ENCODE peak calls at places on chromosomes 7 and 10, in five cellular contexts. One of them, this sample, is unnamed.

GRCh38 chr7:131623154-131623553 is 66.7 kb upstream of the PODXL start:
- DNase-seq in stomach: no peak
- DNase-seq in WTC11: no peak
- DNase-seq in MM.1S: no peak
- DNase-seq in cardiac muscle cell: no peak
- DNase-seq in this sample: no peak

GRCh38 chr10:50291261-50291850 is 40.0 kb upstream of the ASAH2 start:
- DNase-seq in stomach: no peak
- DNase-seq in WTC11: no peak
- DNase-seq in MM.1S: no peak
- DNase-seq in cardiac muscle cell: no peak
- DNase-seq in this sample: no peak

GRCh38 chr7:69336976-69337375 is 261.3 kb upstream of the AUTS2 start:
- DNase-seq in stomach: no peak
- DNase-seq in WTC11: no peak
- DNase-seq in MM.1S: no peak
- DNase-seq in cardiac muscle cell: no peak
- DNase-seq in this sample: no peak

GRCh38 chr7:27210441-27211083 is 10.7 kb upstream of the HOXA13 start:
- DNase-seq in stomach: no peak
- DNase-seq in WTC11: peak
- DNase-seq in MM.1S: no peak
- DNase-seq in cardiac muscle cell: peak
- DNase-seq in this sample: peak

GRCh38 chr7:111098011-111098925 is 7.3 kb downstream of the LRRN3 start:
- DNase-seq in stomach: no peak
- DNase-seq in WTC11: peak
- DNase-seq in MM.1S: peak
- DNase-seq in cardiac muscle cell: peak
- DNase-seq in this sample: no peak

GRCh38 chr10:108582387-108582786 is 1340.9 kb downstream of the XPNPEP1 start:
- DNase-seq in stomach: no peak
- DNase-seq in WTC11: no peak
- DNase-seq in MM.1S: no peak
- DNase-seq in cardiac muscle cell: no peak
- DNase-seq in this sample: no peak

GRCh38 chr7:140674356-140674800 is 1.6 kb downstream of the ADCK2 start:
- DNase-seq in stomach: peak
- DNase-seq in WTC11: no peak
- DNase-seq in MM.1S: peak
- DNase-seq in cardiac muscle cell: no peak
- DNase-seq in this sample: no peak

GRCh38 chr7:112484671-112485097 is 3.9 kb downstream of the LSMEM1 start:
- DNase-seq in stomach: no peak
- DNase-seq in WTC11: no peak
- DNase-seq in MM.1S: no peak
- DNase-seq in cardiac muscle cell: peak
- DNase-seq in this sample: no peak

GRCh38 chr7:45120-46090 is 147.0 kb upstream of the FAM20C start:
- DNase-seq in stomach: no peak
- DNase-seq in WTC11: no peak
- DNase-seq in MM.1S: no peak
- DNase-seq in cardiac muscle cell: no peak
- DNase-seq in this sample: no peak

GRCh38 chr10:50224330-50224952 is 26.9 kb downstream of the ASAH2 start:
- DNase-seq in stomach: peak
- DNase-seq in WTC11: peak
- DNase-seq in MM.1S: peak
- DNase-seq in cardiac muscle cell: peak
- DNase-seq in this sample: no peak

GRCh38 chr10:89347706-89348457 is 20.1 kb downstream of the IFIT3 start:
- DNase-seq in stomach: no peak
- DNase-seq in WTC11: no peak
- DNase-seq in MM.1S: no peak
- DNase-seq in cardiac muscle cell: no peak
- DNase-seq in this sample: no peak

GRCh38 chr10:11264481-11265044 is 246.9 kb downstream of the CELF2 start:
- DNase-seq in stomach: no peak
- DNase-seq in WTC11: no peak
- DNase-seq in MM.1S: no peak
- DNase-seq in cardiac muscle cell: no peak
- DNase-seq in this sample: no peak

GRCh38 chr10:11270858-11271179 is 253.1 kb downstream of the CELF2 start:
- DNase-seq in stomach: no peak
- DNase-seq in WTC11: no peak
- DNase-seq in MM.1S: no peak
- DNase-seq in cardiac muscle cell: no peak
- DNase-seq in this sample: peak

GRCh38 chr10:11265486-11265885 is 247.8 kb downstream of the CELF2 start:
- DNase-seq in stomach: no peak
- DNase-seq in WTC11: no peak
- DNase-seq in MM.1S: no peak
- DNase-seq in cardiac muscle cell: no peak
- DNase-seq in this sample: no peak

GRCh38 chr10:11272915-11273389 is 255.3 kb downstream of the CELF2 start:
- DNase-seq in stomach: no peak
- DNase-seq in WTC11: no peak
- DNase-seq in MM.1S: no peak
- DNase-seq in cardiac muscle cell: no peak
- DNase-seq in this sample: peak

DNA sequence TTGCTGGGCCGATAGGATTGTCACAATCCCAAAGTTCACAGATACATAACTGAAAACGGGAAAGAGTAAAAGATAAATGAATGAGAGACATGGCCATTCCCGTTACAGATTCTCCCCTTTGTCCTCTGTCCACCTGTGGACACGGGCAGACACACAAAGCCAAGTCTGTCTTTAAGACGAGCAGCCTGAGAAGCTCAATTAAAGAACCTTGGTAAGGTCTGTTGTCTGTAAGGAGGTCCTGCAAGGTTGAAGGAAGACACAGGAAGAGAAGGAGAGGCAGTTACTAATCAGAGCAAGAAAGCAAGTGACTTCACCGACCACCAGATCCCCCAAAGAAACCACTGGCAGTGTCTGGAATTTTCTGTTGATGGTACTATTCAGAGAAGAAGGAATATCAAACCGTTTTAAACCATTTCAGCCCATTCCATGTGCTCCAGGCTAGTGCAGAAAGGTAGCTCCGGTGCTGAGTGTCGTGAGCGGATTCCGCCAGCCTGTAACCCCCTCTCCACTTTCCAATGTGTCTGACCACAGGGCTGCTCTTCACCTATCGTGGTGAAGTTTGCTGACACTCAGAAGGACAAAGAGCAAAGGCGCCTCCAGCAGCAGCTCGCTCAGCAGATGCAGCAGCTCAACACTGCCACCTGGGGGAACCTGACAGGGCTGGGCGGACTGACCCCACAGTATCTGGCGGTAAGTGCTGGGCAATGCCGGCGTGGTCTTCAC is 252.6 kb downstream of the CELF2 start:
- DNase-seq in stomach: peak
- DNase-seq in WTC11: peak
- DNase-seq in MM.1S: peak
- DNase-seq in cardiac muscle cell: peak
- DNase-seq in this sample: peak
- TF ChIP-seq CTCF in stomach: peak
- TF ChIP-seq CTCF in WTC11: peak
- TF ChIP-seq CTCF in MM.1S: peak
- TF ChIP-seq CTCF in cardiac muscle cell: peak
- TF ChIP-seq CTCF in this sample: peak

GRCh38 chr10:124619195-124619594 is 125.0 kb downstream of the FAM53B start:
- DNase-seq in stomach: peak
- DNase-seq in WTC11: no peak
- DNase-seq in MM.1S: no peak
- DNase-seq in cardiac muscle cell: no peak
- DNase-seq in this sample: no peak
- TF ChIP-seq CTCF in stomach: no peak
- TF ChIP-seq CTCF in WTC11: no peak
- TF ChIP-seq CTCF in MM.1S: no peak
- TF ChIP-seq CTCF in cardiac muscle cell: no peak
- TF ChIP-seq CTCF in this sample: no peak

GRCh38 chr7:30971840-30972563 is 8.2 kb downstream of the GHRHR start:
- DNase-seq in stomach: no peak
- DNase-seq in WTC11: no peak
- DNase-seq in MM.1S: no peak
- DNase-seq in cardiac muscle cell: no peak
- DNase-seq in this sample: no peak
- TF ChIP-seq CTCF in stomach: no peak
- TF ChIP-seq CTCF in WTC11: no peak
- TF ChIP-seq CTCF in MM.1S: no peak
- TF ChIP-seq CTCF in cardiac muscle cell: no peak
- TF ChIP-seq CTCF in this sample: no peak

DNA sequence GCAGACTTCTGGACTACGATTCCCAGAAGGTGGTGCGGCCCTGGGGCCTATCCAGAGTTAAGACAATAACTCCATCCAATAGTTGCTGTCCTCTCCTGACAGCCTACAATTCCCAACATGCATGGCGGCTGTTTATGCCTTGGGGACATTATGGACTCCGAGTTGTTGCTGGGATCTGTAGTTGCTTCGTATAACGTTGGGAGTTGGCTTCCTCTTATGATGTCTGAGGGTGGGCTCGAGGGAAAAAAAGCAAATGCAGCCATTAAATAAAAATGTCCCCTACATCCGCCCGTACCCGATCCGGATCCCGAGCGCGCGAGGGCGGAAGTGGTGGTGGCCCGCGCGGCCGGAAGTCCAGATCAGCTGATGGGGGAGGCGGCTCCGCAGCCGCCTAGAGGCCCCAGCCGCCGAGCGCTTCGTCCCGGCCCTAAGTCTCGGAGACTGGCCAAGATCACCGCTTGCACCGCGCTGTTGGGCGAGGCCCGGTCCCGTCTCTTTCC is at the start of gene ZSWIM8:
- DNase-seq in stomach: peak
- DNase-seq in WTC11: peak
- DNase-seq in MM.1S: peak
- DNase-seq in cardiac muscle cell: peak
- DNase-seq in this sample: peak
- TF ChIP-seq CTCF in stomach: no peak
- TF ChIP-seq CTCF in WTC11: no peak
- TF ChIP-seq CTCF in MM.1S: no peak
- TF ChIP-seq CTCF in cardiac muscle cell: no peak
- TF ChIP-seq CTCF in this sample: no peak

DNA sequence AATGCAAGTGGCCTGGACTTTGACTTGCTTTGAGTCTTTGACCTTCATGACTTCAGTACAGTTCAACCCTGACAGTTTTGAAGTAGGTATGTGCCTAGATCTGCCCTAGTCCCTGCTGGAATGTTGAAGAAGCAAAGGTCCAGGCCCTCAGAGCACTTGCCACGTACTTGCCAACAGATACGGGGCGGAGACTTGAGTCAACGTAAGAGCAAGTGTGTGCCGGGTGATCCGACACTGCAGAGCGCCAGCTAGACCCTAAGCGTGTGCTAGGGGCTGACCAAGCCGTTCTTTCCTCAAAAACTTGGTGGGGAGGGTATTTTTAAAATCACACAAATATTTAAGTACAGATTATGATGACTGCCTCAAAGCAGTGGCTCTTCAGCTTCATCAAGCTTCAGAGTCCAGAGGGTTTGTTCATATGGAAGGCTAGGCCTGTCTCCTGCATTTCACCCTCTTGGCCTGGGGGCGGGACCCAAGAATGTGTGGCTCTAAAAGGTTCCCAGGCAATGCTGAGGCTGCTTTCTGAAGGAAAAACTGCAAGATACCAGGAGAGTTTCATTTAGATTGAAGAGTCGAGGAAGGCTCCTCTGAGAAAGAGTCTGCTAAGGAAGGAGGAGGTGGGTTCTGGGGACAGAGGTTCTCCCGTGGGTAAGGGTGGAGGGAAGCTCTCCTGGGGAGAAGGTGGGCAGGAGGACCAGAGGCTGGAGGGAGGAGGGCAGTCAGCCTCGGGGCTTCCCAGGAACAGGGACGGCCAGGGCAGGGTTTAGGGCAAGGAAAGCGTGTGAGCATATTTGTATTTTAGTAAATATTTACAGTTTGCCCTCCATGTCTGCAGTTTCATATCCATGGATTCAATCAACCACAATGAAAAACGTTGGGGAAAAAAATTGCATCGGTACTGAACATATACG is 160.3 kb downstream of the EGFR start:
- DNase-seq in stomach: no peak
- DNase-seq in WTC11: no peak
- DNase-seq in MM.1S: no peak
- DNase-seq in cardiac muscle cell: peak
- DNase-seq in this sample: no peak
- TF ChIP-seq CTCF in stomach: no peak
- TF ChIP-seq CTCF in WTC11: no peak
- TF ChIP-seq CTCF in MM.1S: no peak
- TF ChIP-seq CTCF in cardiac muscle cell: no peak
- TF ChIP-seq CTCF in this sample: no peak

This sample was measured in coronary artery.